ENCODE peak calls at places on chromosomes 5 and 9, in four cellular contexts. K is right atrium auricular region; M is tibial nerve; R is CD8-positive, alpha-beta T cell. B is an unnamed sample. For H3K4me1, the result is how much of the 10 kb centered on the place peaks cover.

GRCh38 chr5:140575309-140575708 is 10.7 kb downstream of the SLC35A4 start:
- DNase-seq in K (no peak), R (no peak), M (peak), B (no peak)

GRCh38 chr5:134989291-134989830 is 21.7 kb downstream of the CATSPER3 start:
- DNase-seq in R (no peak), K (no peak), M (no peak), B (no peak)

GRCh38 chr5:67380431-67380830 is 183.8 kb upstream of the CD180 start:
- DNase-seq in M (no peak), R (no peak), K (no peak), B (no peak)

GRCh38 chr5:172852490-172853354 is 18.7 kb downstream of the ERGIC1 start:
- DNase-seq in M (no peak), R (no peak), K (no peak), B (no peak)

GRCh38 chr5:154484393-154484944 is 6.4 kb upstream of the HAND1 start:
- DNase-seq in R (no peak), K (no peak), M (no peak), B (no peak)

GRCh38 chr9:20508242-20508641 is 114.1 kb downstream of the MLLT3 start:
- DNase-seq in K (no peak), M (no peak), R (no peak), B (no peak)

GRCh38 chr5:172420215-172420934 is 34.0 kb downstream of the SH3PXD2B start:
- DNase-seq in M (peak), K (peak), R (no peak), B (peak)

GRCh38 chr5:91670565-91670964 is 287.4 kb upstream of the ARRDC3 start:
- DNase-seq in R (no peak), K (no peak), M (no peak), B (no peak)

GRCh38 chr5:95817430-95817829 is 5.1 kb downstream of the GLRX start:
- DNase-seq in K (no peak), M (no peak), R (peak), B (no peak)

GRCh38 chr5:142012792-142013388 is at the start of gene GNPDA1:
- DNase-seq in M (peak), R (peak), K (peak), B (peak)

GRCh38 chr5:170411100-170411499 is 21.9 kb upstream of the KCNMB1 start:
- DNase-seq in M (no peak), R (no peak), K (no peak), B (no peak)

GRCh38 chr5:109177227-109177626 is 232.5 kb downstream of the PJA2 start:
- DNase-seq in K (no peak), M (no peak), R (no peak), B (no peak)

GRCh38 chr5:7828269-7828668 is 22.7 kb downstream of the CFAP90 start:
- DNase-seq in R (no peak), K (no peak), M (no peak), B (no peak)

GRCh38 chr5:55451976-55452375 is 82.8 kb downstream of the PLPP1 start:
- DNase-seq in R (no peak), K (no peak), M (no peak), B (no peak)

GRCh38 chr5:55672477-55672911 is 39.6 kb downstream of the SLC38A9 start:
- DNase-seq in M (no peak), K (no peak), R (no peak), B (no peak)

GRCh38 chr9:110949081-110949480 is 89.2 kb downstream of the LPAR1 start:
- DNase-seq in K (no peak), M (no peak), R (no peak), B (no peak)

GRCh38 chr5:135035678-135036030 is 1.6 kb upstream of the PITX1 start:
- DNase-seq in M (no peak), K (no peak), R (no peak), B (no peak)

GRCh38 chr9:129994947-129995346 is 48.0 kb downstream of the FNBP1 start:
- DNase-seq in M (no peak), K (no peak), R (no peak), B (no peak)

GRCh38 chr9:73845954-73846690 is 651.0 kb upstream of the RORB start:
- DNase-seq in K (no peak), M (no peak), R (no peak), B (no peak)

GRCh38 chr9:38177680-38178079 is 108.7 kb upstream of the SHB start:
- DNase-seq in M (no peak), K (no peak), R (no peak), B (no peak)

GRCh38 chr5:1545798-1546355 is 22.1 kb upstream of the LPCAT1 start:
- DNase-seq in R (no peak), K (peak), M (no peak), B (no peak)

GRCh38 chr5:139768802-139769465 is 26.7 kb upstream of the PSD2 start:
- DNase-seq in R (no peak), M (no peak), K (no peak), B (no peak)

GRCh38 chr5:38060354-38060753 is 198.0 kb upstream of the EGFLAM start:
- DNase-seq in M (no peak), R (no peak), K (no peak), B (no peak)

GRCh38 chr5:8340739-8341344 is 471.9 kb downstream of the MTRR start:
- DNase-seq in M (no peak), K (no peak), R (no peak), B (no peak)

GRCh38 chr5:150541895-150542294 is 34.0 kb downstream of the NDST1 start:
- DNase-seq in M (no peak), R (no peak), K (no peak), B (no peak)
- H3K4me1 ChIP-seq in M (under half), R (under half), K (under half), B (under half)

GRCh38 chr9:3939820-3940219 is 360.0 kb downstream of the GLIS3 start:
- DNase-seq in K (no peak), M (no peak), R (no peak), B (no peak)
- TF ChIP-seq CTCF in K (no peak), M (no peak), R (no peak), B (no peak)

GRCh38 chr9:113673726-113674125 is 202.4 kb upstream of the ZNF618 start:
- DNase-seq in K (no peak), R (no peak), M (no peak), B (no peak)
- H3K4me3 ChIP-seq in K (no peak), R (no peak), M (no peak), B (no peak)

DNA sequence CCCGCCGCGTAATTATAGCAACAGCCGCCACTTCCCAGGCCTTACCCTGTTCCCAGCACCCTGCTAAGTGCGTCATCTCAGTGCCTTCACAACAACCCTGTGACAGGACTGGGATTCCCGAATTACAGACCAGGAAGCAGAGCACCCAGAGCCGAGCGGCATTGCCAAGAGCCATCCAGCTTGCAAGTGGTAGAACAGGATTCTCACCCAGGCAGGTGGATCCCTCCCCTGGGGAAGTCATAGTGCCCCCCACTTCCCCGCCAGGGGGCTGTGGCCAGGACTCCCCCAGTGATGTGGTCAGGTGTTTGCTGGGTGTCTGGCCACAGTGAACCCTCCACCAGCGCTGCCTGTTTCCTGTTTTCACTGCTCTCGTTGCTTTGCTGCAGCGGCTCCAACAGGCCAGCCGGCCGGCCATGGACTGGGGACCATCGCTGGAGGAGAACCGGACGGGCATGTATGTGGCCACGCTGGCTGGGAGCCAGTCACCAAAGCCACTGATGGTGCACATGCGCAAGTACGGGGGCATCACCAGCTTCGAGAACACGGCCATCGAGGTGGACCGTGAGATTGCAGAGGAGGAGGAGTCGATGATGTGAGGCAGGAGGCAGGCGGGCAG is 19.3 kb downstream of the SLC6A7 start:
- DNase-seq in M (peak), K (no peak), R (peak), B (no peak)
- H3K4me1 ChIP-seq in M (under half), K (under half), R (under half), B (under half)

GRCh38 chr5:112594060-112594850 is 143.4 kb upstream of the APC start:
- DNase-seq in M (no peak), R (no peak), K (no peak), B (no peak)

GRCh38 chr5:112597831-112598230 is 139.9 kb upstream of the APC start:
- DNase-seq in K (no peak), M (no peak), R (no peak), B (no peak)

GRCh38 chr5:112594941-112595340 is 142.7 kb upstream of the APC start:
- DNase-seq in R (no peak), K (no peak), M (no peak), B (no peak)
- TF ChIP-seq CTCF in R (no peak), K (no peak), M (no peak), B (no peak)

DNA sequence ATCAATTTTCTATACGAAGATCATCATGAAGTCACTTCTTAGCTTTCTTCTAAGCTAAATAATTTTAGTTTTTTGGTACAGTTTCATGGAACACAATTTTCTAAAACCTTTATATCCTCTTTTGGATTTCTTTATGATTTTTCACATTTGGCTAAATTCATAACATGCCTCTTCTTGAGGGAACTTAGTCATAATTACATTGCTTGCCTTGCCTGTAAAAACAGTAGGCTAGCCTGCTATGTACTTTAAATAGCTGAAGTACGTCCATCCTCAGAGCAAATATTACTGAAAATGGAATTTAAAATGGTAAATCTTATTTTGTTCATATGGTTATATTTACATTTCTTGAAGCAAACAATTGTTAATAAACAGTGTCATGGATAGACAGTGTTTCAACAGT is 225.0 kb downstream of the VPS13A start:
- DNase-seq in R (no peak), M (no peak), K (no peak), B (no peak)
- H3K4me3 ChIP-seq in R (no peak), M (no peak), K (no peak), B (no peak)

DNA sequence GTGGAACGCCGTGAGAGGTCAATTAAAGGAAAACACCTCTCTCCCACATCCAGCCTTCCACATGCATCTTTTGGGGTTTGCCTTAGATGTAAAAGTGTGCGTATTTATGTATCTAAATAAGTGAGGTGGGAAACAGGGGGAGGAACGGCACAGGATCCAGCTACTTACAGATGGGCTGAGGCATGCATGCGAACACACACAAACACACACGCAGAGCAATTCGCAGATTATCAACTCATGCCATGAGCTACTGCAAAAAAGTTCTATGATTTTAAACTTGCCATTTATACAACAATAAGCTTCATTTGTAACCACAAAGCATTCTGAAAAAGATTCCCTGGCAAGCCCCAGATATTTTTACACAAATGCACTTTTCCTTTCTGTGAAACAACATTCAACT is 242.0 kb downstream of the BNC2 start:
- DNase-seq in R (no peak), K (no peak), M (no peak), B (no peak)
- H3K4me1 ChIP-seq in R (under half), K (under half), M (under half), B (under half)